ENCODE peak calls at places on chromosomes 11 and 22, in six cellular contexts. One of them, this sample, is unnamed.

GRCh38 chr11:45649544-45650165 is 15.8 kb downstream of the CHST1 start:
- DNase-seq in MCF 10A: no peak
- DNase-seq in astrocyte of the hippocampus: no peak
- DNase-seq in NCI-H2029 treated with DMSO at 0.1 percent for 48 hours: no peak
- DNase-seq in foreskin keratinocyte: no peak
- DNase-seq in HEK293T: no peak
- DNase-seq in this sample: no peak

GRCh38 chr22:45334068-45334467 is 24.3 kb downstream of the FAM118A start:
- DNase-seq in MCF 10A: no peak
- DNase-seq in astrocyte of the hippocampus: peak
- DNase-seq in HEK293T: no peak
- DNase-seq in foreskin keratinocyte: peak
- DNase-seq in NCI-H2029 treated with DMSO at 0.1 percent for 48 hours: no peak
- DNase-seq in this sample: no peak

GRCh38 chr11:96049426-96049825 is 125.5 kb upstream of the MTMR2 start:
- DNase-seq in MCF 10A: peak
- DNase-seq in NCI-H2029 treated with DMSO at 0.1 percent for 48 hours: no peak
- DNase-seq in foreskin keratinocyte: no peak
- DNase-seq in HEK293T: no peak
- DNase-seq in astrocyte of the hippocampus: no peak
- DNase-seq in this sample: no peak

GRCh38 chr11:66905631-66906030 is 48.8 kb downstream of the LRFN4 start:
- DNase-seq in HEK293T: no peak
- DNase-seq in NCI-H2029 treated with DMSO at 0.1 percent for 48 hours: no peak
- DNase-seq in foreskin keratinocyte: no peak
- DNase-seq in MCF 10A: no peak
- DNase-seq in astrocyte of the hippocampus: no peak
- DNase-seq in this sample: no peak

GRCh38 chr11:102603091-102603490 is 22.0 kb downstream of the MMP20 start:
- DNase-seq in MCF 10A: no peak
- DNase-seq in HEK293T: no peak
- DNase-seq in NCI-H2029 treated with DMSO at 0.1 percent for 48 hours: no peak
- DNase-seq in foreskin keratinocyte: no peak
- DNase-seq in astrocyte of the hippocampus: peak
- DNase-seq in this sample: no peak

GRCh38 chr22:30943368-30943767 is 25.2 kb downstream of the MORC2 start:
- DNase-seq in astrocyte of the hippocampus: no peak
- DNase-seq in foreskin keratinocyte: no peak
- DNase-seq in HEK293T: no peak
- DNase-seq in NCI-H2029 treated with DMSO at 0.1 percent for 48 hours: no peak
- DNase-seq in MCF 10A: no peak
- DNase-seq in this sample: no peak

GRCh38 chr11:20042025-20042639 is 118.1 kb downstream of the DBX1 start:
- DNase-seq in astrocyte of the hippocampus: no peak
- DNase-seq in MCF 10A: no peak
- DNase-seq in foreskin keratinocyte: no peak
- DNase-seq in NCI-H2029 treated with DMSO at 0.1 percent for 48 hours: no peak
- DNase-seq in HEK293T: no peak
- DNase-seq in this sample: no peak

GRCh38 chr11:118612378-118612777 is 5.0 kb downstream of the PHLDB1 start:
- DNase-seq in foreskin keratinocyte: no peak
- DNase-seq in HEK293T: no peak
- DNase-seq in MCF 10A: no peak
- DNase-seq in astrocyte of the hippocampus: peak
- DNase-seq in NCI-H2029 treated with DMSO at 0.1 percent for 48 hours: no peak
- DNase-seq in this sample: no peak

GRCh38 chr11:62500066-62501035 is 46.3 kb downstream of the AHNAK start:
- DNase-seq in MCF 10A: peak
- DNase-seq in astrocyte of the hippocampus: no peak
- DNase-seq in NCI-H2029 treated with DMSO at 0.1 percent for 48 hours: peak
- DNase-seq in HEK293T: no peak
- DNase-seq in foreskin keratinocyte: peak
- DNase-seq in this sample: no peak

GRCh38 chr22:27195104-27195503 is 537.7 kb downstream of the MIAT start:
- DNase-seq in HEK293T: no peak
- DNase-seq in astrocyte of the hippocampus: no peak
- DNase-seq in foreskin keratinocyte: no peak
- DNase-seq in MCF 10A: no peak
- DNase-seq in NCI-H2029 treated with DMSO at 0.1 percent for 48 hours: no peak
- DNase-seq in this sample: no peak

GRCh38 chr11:12677131-12677530 is 2.9 kb downstream of the TEAD1 start:
- DNase-seq in astrocyte of the hippocampus: peak
- DNase-seq in foreskin keratinocyte: no peak
- DNase-seq in MCF 10A: peak
- DNase-seq in HEK293T: no peak
- DNase-seq in NCI-H2029 treated with DMSO at 0.1 percent for 48 hours: peak
- DNase-seq in this sample: no peak

GRCh38 chr22:30829901-30830550 is 135.4 kb downstream of the OSBP2 start:
- DNase-seq in astrocyte of the hippocampus: peak
- DNase-seq in HEK293T: no peak
- DNase-seq in foreskin keratinocyte: peak
- DNase-seq in MCF 10A: peak
- DNase-seq in NCI-H2029 treated with DMSO at 0.1 percent for 48 hours: no peak
- DNase-seq in this sample: no peak

GRCh38 chr22:42368379-42369249 is 63.6 kb downstream of the NFAM1 start:
- DNase-seq in foreskin keratinocyte: no peak
- DNase-seq in NCI-H2029 treated with DMSO at 0.1 percent for 48 hours: no peak
- DNase-seq in astrocyte of the hippocampus: no peak
- DNase-seq in HEK293T: no peak
- DNase-seq in MCF 10A: no peak
- DNase-seq in this sample: peak

GRCh38 chr22:45477366-45478107 is 25.1 kb upstream of the FBLN1 start:
- DNase-seq in foreskin keratinocyte: no peak
- DNase-seq in astrocyte of the hippocampus: no peak
- DNase-seq in NCI-H2029 treated with DMSO at 0.1 percent for 48 hours: no peak
- DNase-seq in HEK293T: no peak
- DNase-seq in MCF 10A: no peak
- DNase-seq in this sample: no peak

GRCh38 chr11:120034881-120035620 is 102.9 kb downstream of the TRIM29 start:
- DNase-seq in MCF 10A: no peak
- DNase-seq in NCI-H2029 treated with DMSO at 0.1 percent for 48 hours: peak
- DNase-seq in foreskin keratinocyte: no peak
- DNase-seq in astrocyte of the hippocampus: no peak
- DNase-seq in HEK293T: no peak
- DNase-seq in this sample: no peak

GRCh38 chr11:11789735-11790369 is 51.9 kb upstream of the USP47 start:
- DNase-seq in MCF 10A: peak
- DNase-seq in astrocyte of the hippocampus: peak
- DNase-seq in foreskin keratinocyte: no peak
- DNase-seq in HEK293T: peak
- DNase-seq in NCI-H2029 treated with DMSO at 0.1 percent for 48 hours: no peak
- DNase-seq in this sample: no peak

GRCh38 chr11:72969894-72970335 is 155.7 kb downstream of the ATG16L2 start:
- DNase-seq in foreskin keratinocyte: no peak
- DNase-seq in MCF 10A: peak
- DNase-seq in HEK293T: no peak
- DNase-seq in astrocyte of the hippocampus: peak
- DNase-seq in NCI-H2029 treated with DMSO at 0.1 percent for 48 hours: no peak
- DNase-seq in this sample: peak

GRCh38 chr11:72738199-72739141 is 13.7 kb downstream of the ARAP1 start:
- DNase-seq in MCF 10A: peak
- DNase-seq in HEK293T: no peak
- DNase-seq in astrocyte of the hippocampus: no peak
- DNase-seq in foreskin keratinocyte: no peak
- DNase-seq in NCI-H2029 treated with DMSO at 0.1 percent for 48 hours: no peak
- DNase-seq in this sample: no peak

GRCh38 chr11:120096756-120097191 is 41.1 kb downstream of the TRIM29 start:
- DNase-seq in astrocyte of the hippocampus: no peak
- DNase-seq in foreskin keratinocyte: no peak
- DNase-seq in HEK293T: peak
- DNase-seq in MCF 10A: no peak
- DNase-seq in NCI-H2029 treated with DMSO at 0.1 percent for 48 hours: no peak
- DNase-seq in this sample: no peak

GRCh38 chr22:19177164-19178064 is 1.1 kb downstream of the SLC25A1 start:
- DNase-seq in HEK293T: no peak
- DNase-seq in MCF 10A: peak
- DNase-seq in foreskin keratinocyte: no peak
- DNase-seq in NCI-H2029 treated with DMSO at 0.1 percent for 48 hours: no peak
- DNase-seq in astrocyte of the hippocampus: no peak
- DNase-seq in this sample: no peak

GRCh38 chr11:111846640-111847039 is 24.7 kb downstream of the ALG9 start:
- DNase-seq in astrocyte of the hippocampus: peak
- DNase-seq in NCI-H2029 treated with DMSO at 0.1 percent for 48 hours: no peak
- DNase-seq in HEK293T: no peak
- DNase-seq in foreskin keratinocyte: no peak
- DNase-seq in MCF 10A: peak
- DNase-seq in this sample: no peak

This sample was measured in stimulated activated effector memory CD8-positive, alpha-beta T cell treated with anti-CD3 and anti-CD28 coated beads, Interleukin-12 subunit alpha, Interleukin-12 subunit beta, amount 100 ng/mL, for 72 hours.